ENCODE peak calls at places on chromosomes 2 and 18, in five cellular contexts. L is esophagus squamous epithelium, P is hepatocyte, E is OCI-LY7, A is IMR-90. Z is an unnamed sample.

GRCh38 chr2:112884869-112885502 is 26.0 kb upstream of the IL37 start:
- DNase-seq in P (peak; percentile 60), A (no peak), E (peak; percentile 68), L (no peak), Z (peak; percentile 80)

GRCh38 chr2:30803281-30803680 is 4.0 kb downstream of the CAPN13 start:
- DNase-seq in E (no peak), L (no peak), P (no peak), A (no peak), Z (no peak)

GRCh38 chr18:60047556-60047955 is 147.8 kb downstream of the PMAIP1 start:
- DNase-seq in L (no peak), E (no peak), A (no peak), P (no peak), Z (peak; percentile 45)

GRCh38 chr2:127121776-127122176 is 14.8 kb upstream of the BIN1 start:
- DNase-seq in A (no peak), L (no peak), E (no peak), P (no peak), Z (no peak)

GRCh38 chr2:164458801-164459200 is 162.5 kb downstream of the GRB14 start:
- DNase-seq in L (no peak), E (no peak), A (no peak), P (no peak), Z (no peak)

GRCh38 chr2:12587729-12588522 is 128.8 kb upstream of the TRIB2 start:
- DNase-seq in E (peak; percentile 64), L (no peak), P (peak; percentile 64), A (peak; percentile 96), Z (peak; percentile 80)

GRCh38 chr2:68428132-68428531 is 39.0 kb downstream of the FBXO48 start:
- DNase-seq in L (no peak), P (no peak), A (no peak), E (no peak), Z (no peak)

GRCh38 chr2:39991298-39991697 is 212.2 kb upstream of the THUMPD2 start:
- DNase-seq in L (no peak), P (no peak), E (no peak), A (peak; percentile 59), Z (no peak)

GRCh38 chr2:174697267-174697666 is 67.0 kb downstream of the CHRNA1 start:
- DNase-seq in E (peak; percentile 66), P (peak; percentile 76), L (no peak), A (peak; percentile 57), Z (peak; percentile 76)

GRCh38 chr2:9618410-9618809 is 12.4 kb downstream of the YWHAQ start:
- DNase-seq in E (no peak), P (no peak), A (no peak), L (no peak), Z (no peak)

GRCh38 chr2:128754246-128754724 is 435.6 kb upstream of the HS6ST1 start:
- DNase-seq in A (no peak), P (no peak), L (no peak), E (peak; percentile 93), Z (no peak)

GRCh38 chr2:116224610-116225009 is 1589.9 kb upstream of the DDX18 start:
- DNase-seq in A (no peak), E (no peak), L (no peak), P (no peak), Z (no peak)

GRCh38 chr2:77434880-77435279 is 87.3 kb downstream of the LRRTM4 start:
- DNase-seq in A (no peak), P (no peak), L (no peak), E (no peak), Z (no peak)

GRCh38 chr2:158493458-158493857 is 36.7 kb downstream of the PKP4 start:
- DNase-seq in L (no peak), P (no peak), A (peak; percentile 10), E (no peak), Z (no peak)

GRCh38 chr2:240759454-240759853 is 60.6 kb downstream of the KIF1A start:
- DNase-seq in P (no peak), L (no peak), A (no peak), E (no peak), Z (no peak)

GRCh38 chr18:34787931-34788532 is 77.9 kb downstream of the DTNA start:
- DNase-seq in E (peak; percentile 47), P (peak; percentile 80), A (peak; percentile 69), L (no peak), Z (peak; percentile 58)

GRCh38 chr2:105977807-105978206 is 216.3 kb downstream of the UXS1 start:
- DNase-seq in P (no peak), A (no peak), L (no peak), E (no peak), Z (no peak)

GRCh38 chr2:226978300-226978699 is 142.4 kb downstream of the RHBDD1 start:
- DNase-seq in A (no peak), P (no peak), E (no peak), L (no peak), Z (no peak)

GRCh38 chr2:58227171-58227917 is 13.8 kb downstream of the FANCL start:
- DNase-seq in A (no peak), P (no peak), L (no peak), E (no peak), Z (no peak)

GRCh38 chr2:189676471-189676870 is 2.0 kb downstream of the ANKAR start:
- DNase-seq in E (no peak), A (peak; percentile 61), P (no peak), L (no peak), Z (no peak)

GRCh38 chr2:6957910-6958615 is 40.9 kb downstream of the RNF144A start:
- DNase-seq in P (no peak), A (no peak), E (no peak), L (no peak), Z (no peak)

GRCh38 chr2:63051795-63052333 is 1.2 kb downstream of the OTX1 start:
- DNase-seq in E (no peak), L (no peak), A (no peak), P (no peak), Z (no peak)

GRCh38 chr2:14514001-14514400 is 118.5 kb upstream of the LRATD1 start:
- DNase-seq in L (no peak), E (no peak), A (no peak), P (no peak), Z (no peak)

GRCh38 chr2:134773372-134774073 is 54.7 kb upstream of the TMEM163 start:
- DNase-seq in L (no peak), P (no peak), E (no peak), A (no peak), Z (no peak)

GRCh38 chr18:2908946-2909335 is 62.1 kb downstream of the EMILIN2 start:
- DNase-seq in P (no peak), L (no peak), E (no peak), A (no peak), Z (no peak)

DNA sequence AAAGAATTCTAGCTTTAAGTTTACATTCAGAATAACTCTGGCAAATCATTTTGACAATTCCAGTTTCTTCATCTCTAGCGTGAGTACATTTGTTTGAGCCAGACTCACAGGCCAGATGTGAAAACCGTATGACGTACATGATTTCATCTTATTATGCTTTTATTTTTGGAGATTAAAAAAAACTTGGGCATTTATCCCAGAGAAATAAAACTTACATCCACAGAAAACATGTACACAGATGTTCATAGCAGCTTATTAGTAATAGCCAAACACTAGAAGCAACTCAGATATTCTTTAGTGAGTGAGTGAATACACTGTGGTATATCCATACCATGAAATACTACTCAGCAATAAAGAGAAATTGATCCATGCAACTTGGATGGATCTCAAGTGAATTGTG is 71.5 kb downstream of the MAIP1 start:
- DNase-seq in P (no peak), L (no peak), E (no peak), A (peak; percentile 85), Z (no peak)
- H3K27ac ChIP-seq in P (no peak overlapping the region), L (no peak overlapping the region), E (no peak overlapping the region), A (no peak overlapping the region), Z (no peak overlapping the region)

DNA sequence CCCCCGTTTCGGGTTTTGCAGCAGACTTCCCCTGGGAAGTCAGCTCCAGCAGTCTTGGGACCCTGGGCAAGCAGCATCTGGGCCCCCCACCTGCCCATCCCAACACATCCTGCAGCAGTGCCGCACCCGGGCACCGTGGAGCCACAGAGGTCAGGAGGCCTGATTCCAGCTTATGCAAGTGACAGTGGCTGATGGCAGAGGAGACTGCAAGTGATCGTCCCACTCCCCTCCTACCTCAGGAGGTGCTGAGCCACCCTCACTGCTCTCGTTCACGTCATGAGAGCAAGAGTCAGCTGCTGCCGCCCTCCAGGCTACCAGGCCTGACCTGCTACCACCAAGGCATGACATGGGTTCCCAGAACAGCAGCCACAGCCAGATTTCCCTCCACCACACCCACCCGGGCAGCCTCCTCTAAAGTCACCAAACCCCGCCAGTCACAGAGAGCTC is 18.2 kb downstream of the COX7A2L start:
- DNase-seq in E (no peak), A (no peak), P (no peak), L (no peak), Z (no peak)
- H3K27ac ChIP-seq in E (no peak overlapping the region), A (peak overlapping the region; percentile 62), P (peak overlapping the region; percentile 67), L (no peak overlapping the region), Z (no peak overlapping the region)

GRCh38 chr2:217955881-217956493 is 46.8 kb downstream of the TNS1 start:
- DNase-seq in A (no peak), E (no peak), P (no peak), L (no peak), Z (no peak)

GRCh38 chr2:217954971-217955740 is 47.6 kb downstream of the TNS1 start:
- DNase-seq in L (no peak), P (no peak), A (no peak), E (no peak), Z (no peak)

GRCh38 chr2:217958206-217958888 is 44.4 kb downstream of the TNS1 start:
- DNase-seq in P (no peak), L (no peak), A (no peak), E (no peak), Z (no peak)

GRCh38 chr2:217958889-217959235 is 43.9 kb downstream of the TNS1 start:
- DNase-seq in P (no peak), L (no peak), E (no peak), A (no peak), Z (no peak)

DNA sequence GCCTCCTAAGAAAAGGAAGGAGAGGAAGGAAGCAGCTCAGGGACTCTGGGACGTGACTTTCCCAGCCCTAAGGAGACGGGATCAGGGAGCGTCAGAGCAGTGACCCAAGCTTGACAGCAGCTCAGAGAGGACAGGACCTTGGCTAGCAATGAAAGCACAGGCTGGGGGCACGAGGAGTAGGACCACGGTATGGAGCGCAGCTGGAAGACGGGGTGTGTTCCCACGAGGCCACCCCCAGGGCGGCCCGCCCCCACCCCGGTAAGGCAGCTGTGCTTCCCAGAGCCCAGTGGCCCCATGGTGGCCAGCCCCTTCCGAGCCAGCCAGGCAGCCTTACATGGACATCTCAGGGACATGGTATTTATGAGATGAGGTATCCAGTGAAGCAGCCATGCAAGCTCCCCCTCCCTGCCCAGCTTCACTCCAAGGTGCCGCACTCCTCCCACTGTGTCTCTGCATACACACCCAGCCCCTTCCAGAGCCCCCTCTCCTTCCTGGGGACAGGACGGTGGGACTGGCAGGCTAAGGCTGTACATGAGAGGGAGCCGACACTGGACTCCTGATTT is 45.8 kb downstream of the TNS1 start:
- DNase-seq in A (no peak), P (no peak), L (no peak), E (no peak), Z (no peak)
- H3K27ac ChIP-seq in A (no peak overlapping the region), P (no peak overlapping the region), L (peak overlapping the region; percentile 71), E (no peak overlapping the region), Z (no peak overlapping the region)

GRCh38 chr2:66839551-66840320 is 404.8 kb downstream of the MEIS1 start:
- DNase-seq in L (no peak), P (peak; percentile 59), A (peak; percentile 100), E (no peak), Z (peak; percentile 88)
- H3K27ac ChIP-seq in L (no peak overlapping the region), P (peak overlapping the region; percentile 86), A (peak overlapping the region; percentile 89), E (no peak overlapping the region), Z (peak overlapping the region; percentile 54)

DNA sequence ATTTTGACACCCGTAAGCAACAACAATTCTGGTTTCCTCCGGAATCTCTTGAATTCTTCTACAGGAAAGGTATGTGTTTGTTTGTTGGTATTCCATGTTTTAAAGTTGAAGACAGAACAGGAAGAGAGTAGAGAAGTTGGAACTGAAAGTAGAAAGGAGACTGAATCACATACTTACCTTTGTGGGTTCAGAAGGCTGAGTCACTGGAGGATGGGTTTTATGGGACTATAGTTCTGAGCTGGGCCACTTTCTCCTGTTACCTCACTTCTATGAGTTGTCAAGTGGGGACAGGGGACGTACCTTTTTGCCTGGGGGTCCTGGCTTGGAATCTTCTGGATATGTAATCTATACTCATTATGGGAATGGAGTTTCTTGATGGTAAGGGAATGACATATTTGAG is 40.9 kb downstream of the KDM3A start:
- DNase-seq in P (no peak), E (no peak), L (no peak), A (peak; percentile 18), Z (peak; percentile 53)
- H3K27ac ChIP-seq in P (no peak overlapping the region), E (no peak overlapping the region), L (no peak overlapping the region), A (no peak overlapping the region), Z (peak overlapping the region; percentile 43)

Z was measured in PC-3.